ENCODE peak calls at places on chromosomes 16 and 17, in four cellular contexts. A is H1, V is K562, H is HepG2. Q is an unnamed sample.

GRCh38 chr17:43015579-43015978 is 6.6 kb downstream of the VAT1 start:
- DNase-seq in A (no peak), V (no peak), H (no peak), Q (no peak)

GRCh38 chr16:28131743-28132393 is 68.4 kb upstream of the GSG1L start:
- DNase-seq in A (no peak), V (no peak), H (no peak), Q (no peak)

GRCh38 chr16:30523768-30524574 is 2.4 kb downstream of the ZNF768 start:
- DNase-seq in A (no peak), V (peak; percentile 21), H (no peak), Q (no peak)

GRCh38 chr17:45940826-45941225 is 46.5 kb downstream of the MAPT start:
- DNase-seq in A (no peak), V (no peak), H (no peak), Q (no peak)

GRCh38 chr17:81245665-81246342 is 6.7 kb downstream of the NDUFAF8 start:
- DNase-seq in A (no peak), V (no peak), H (no peak), Q (no peak)

GRCh38 chr17:45869676-45870341 is 24.5 kb upstream of the MAPT start:
- DNase-seq in A (no peak), V (peak; percentile 43), H (no peak), Q (no peak)

GRCh38 chr17:7839199-7839889 is 5.3 kb downstream of the KDM6B start:
- DNase-seq in A (no peak), V (no peak), H (no peak), Q (no peak)

GRCh38 chr16:55482056-55482455 is 3.1 kb downstream of the MMP2 start:
- DNase-seq in A (no peak), V (no peak), H (no peak), Q (no peak)

GRCh38 chr17:60647705-60648104 is 29.9 kb upstream of the BCAS3 start:
- DNase-seq in A (no peak), V (no peak), H (no peak), Q (no peak)

GRCh38 chr16:50467943-50468748 is 80.0 kb upstream of the NKD1 start:
- DNase-seq in A (no peak), V (peak; percentile 81), H (peak; percentile 97), Q (no peak)

GRCh38 chr17:62714016-62714777 is 86.7 kb downstream of the MRC2 start:
- DNase-seq in A (no peak), V (no peak), H (no peak), Q (no peak)

GRCh38 chr16:74837056-74837455 is 62.4 kb upstream of the FA2H start:
- DNase-seq in A (no peak), V (no peak), H (no peak), Q (no peak)
- TF ChIP-seq RAD21 in A (no peak), V (no peak), H (no peak), Q (no peak)

GRCh38 chr17:4004517-4005295 is 40.5 kb upstream of the ATP2A3 start:
- DNase-seq in A (no peak), V (peak; percentile 76), H (peak; percentile 63), Q (peak; percentile 6)
- TF ChIP-seq FOSL1 in A (no peak), V (peak; percentile 37), H (no peak), Q (no peak)

DNA sequence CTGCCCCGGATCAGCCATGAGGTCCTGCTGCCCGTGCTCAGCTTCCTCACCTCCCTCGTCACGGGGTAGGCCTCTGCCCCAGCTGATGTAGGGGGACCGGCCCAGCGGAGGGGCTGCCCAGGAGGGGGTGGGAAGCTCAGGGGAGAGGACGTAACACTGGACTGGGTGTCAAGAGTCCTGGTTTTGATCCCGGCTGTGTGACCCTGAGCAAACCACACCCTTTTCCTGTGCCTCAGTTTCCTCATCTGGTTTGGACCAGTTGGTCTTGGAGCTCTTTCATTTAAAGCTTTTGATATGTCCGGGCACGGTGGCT is 6.6 kb downstream of the WDR81 start:
- DNase-seq in A (no peak), V (no peak), H (no peak), Q (no peak)
- H3K4me2 ChIP-seq in A (no peak overlapping the region), V (peak overlapping the region; percentile 72), H (no peak overlapping the region), Q (peak overlapping the region; percentile 51)

GRCh38 chr16:361872-362701 is 8.3 kb downstream of the MRPL28 start:
- DNase-seq in A (peak; percentile 58), V (peak; percentile 48), H (peak; percentile 75), Q (peak; percentile 43)
- TF ChIP-seq RAD21 in A (peak; percentile 96), V (peak; percentile 84), H (peak; percentile 96), Q (peak; percentile 93)

GRCh38 chr16:85316944-85317343 is 204.7 kb upstream of the CIBAR2 start:
- DNase-seq in A (no peak), V (no peak), H (no peak), Q (no peak)

GRCh38 chr16:85314633-85315032 is 202.4 kb upstream of the CIBAR2 start:
- DNase-seq in A (no peak), V (no peak), H (no peak), Q (no peak)

GRCh38 chr16:85317704-85318103 is 205.4 kb upstream of the CIBAR2 start:
- DNase-seq in A (no peak), V (no peak), H (no peak), Q (no peak)

GRCh38 chr16:85315871-85316270 is 203.6 kb upstream of the CIBAR2 start:
- DNase-seq in A (no peak), V (no peak), H (no peak), Q (no peak)

DNA sequence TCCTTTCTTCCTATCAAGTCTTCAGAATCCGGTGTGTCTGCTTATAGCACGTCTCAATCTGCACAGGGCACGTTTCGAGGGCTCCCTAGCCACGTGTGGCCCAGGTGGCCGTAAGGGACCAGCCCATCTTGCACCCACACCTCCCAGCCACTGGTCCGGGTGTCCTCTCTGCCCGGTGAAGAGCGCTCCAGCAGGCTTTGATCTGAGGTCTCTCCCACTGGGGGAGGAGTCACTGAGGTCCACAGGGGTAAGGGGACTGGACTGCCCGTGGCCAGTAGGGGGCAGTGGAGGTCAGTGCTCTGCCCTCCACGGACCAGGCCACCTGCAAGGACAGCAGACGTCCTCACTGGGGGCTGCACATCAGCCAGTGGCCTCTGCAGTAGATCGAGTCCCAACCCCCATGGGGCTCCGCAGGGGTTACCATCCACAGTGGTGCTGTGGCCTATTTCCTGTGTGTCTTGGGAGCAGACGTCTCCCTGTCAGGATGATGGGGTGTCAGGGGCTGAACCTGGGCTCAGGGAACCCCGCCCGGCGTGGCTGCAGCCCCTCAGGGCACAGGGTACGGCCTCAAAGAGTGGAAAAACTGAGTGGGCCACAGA is 204.1 kb upstream of the CIBAR2 start:
- DNase-seq in A (no peak), V (peak; percentile 96), H (peak; percentile 80), Q (peak; percentile 83)
- TF ChIP-seq FOSL1 in A (no peak), V (no peak), H (no peak), Q (no peak)

GRCh38 chr17:67460097-67460496 is 83.0 kb downstream of the PITPNC1 start:
- DNase-seq in A (no peak), V (no peak), H (no peak), Q (no peak)
- H3K4me2 ChIP-seq in A (no peak overlapping the region), V (no peak overlapping the region), H (no peak overlapping the region), Q (no peak overlapping the region)

GRCh38 chr16:12902511-12903324 is 1.3 kb downstream of the SHISA9 start:
- DNase-seq in A (no peak), V (no peak), H (no peak), Q (no peak)
- TF ChIP-seq RAD21 in A (no peak), V (no peak), H (no peak), Q (no peak)

GRCh38 chr16:66717112-66717675 is 20.7 kb upstream of the CMTM4 start:
- DNase-seq in A (no peak), V (peak; percentile 42), H (peak; percentile 64), Q (no peak)
- TF ChIP-seq FOSL1 in A (no peak), V (no peak), H (no peak), Q (no peak)

GRCh38 chr17:66185842-66186241 is 6.1 kb downstream of the CEP112 start:
- DNase-seq in A (no peak), V (no peak), H (no peak), Q (no peak)
- H3K4me2 ChIP-seq in A (no peak overlapping the region), V (no peak overlapping the region), H (no peak overlapping the region), Q (no peak overlapping the region)

Q was measured in HCT116.